ENCODE peak calls at places on chromosomes 4 and X, in six cellular contexts. V is sigmoid colon, U is A549, Z is heart left ventricle, J is transverse colon, N is upper lobe of left lung. A is an unnamed sample.

GRCh38 chr4:57131849-57132745 is 21.9 kb upstream of the IGFBP7 start:
- DNase-seq in V (no peak), U (no peak), Z (no peak), J (no peak), N (no peak), A (no peak)

GRCh38 chr4:29046716-29047115 is 1673.5 kb upstream of the PCDH7 start:
- DNase-seq in V (no peak), U (no peak), Z (no peak), J (no peak), N (no peak), A (no peak)

GRCh38 chr4:91936301-91936700 is 367.5 kb upstream of the GRID2 start:
- DNase-seq in V (no peak), U (no peak), Z (no peak), J (no peak), N (no peak), A (peak)

GRCh38 chr4:185682236-185682635 is 129.8 kb downstream of the SORBS2 start:
- DNase-seq in V (no peak), U (peak), Z (no peak), J (no peak), N (no peak), A (no peak)

GRCh38 chr4:2832309-2832980 is 11.2 kb upstream of the ADD1 start:
- DNase-seq in V (peak), U (no peak), Z (peak), J (peak), N (peak), A (no peak)

GRCh38 chr4:8765631-8766590 is 105.7 kb downstream of the HMX1 start:
- DNase-seq in V (peak), U (no peak), Z (peak), J (no peak), N (peak), A (no peak)

GRCh38 chr4:53776141-53776540 is 184.9 kb upstream of the LNX1 start:
- DNase-seq in V (no peak), U (no peak), Z (no peak), J (no peak), N (no peak), A (no peak)

GRCh38 chr4:70522626-70523025 is 4.3 kb downstream of the AMTN start:
- DNase-seq in V (no peak), U (no peak), Z (no peak), J (no peak), N (no peak), A (no peak)

GRCh38 chr4:156496797-156497196 is 474.8 kb downstream of the PDGFC start:
- DNase-seq in V (no peak), U (no peak), Z (no peak), J (no peak), N (no peak), A (no peak)

GRCh38 chrX:72569786-72570185 is 2.9 kb downstream of the HDAC8 start:
- DNase-seq in V (no peak), U (peak), Z (no peak), J (no peak), N (no peak), A (no peak)

GRCh38 chrX:25344191-25344936 is 328.6 kb upstream of the ARX start:
- DNase-seq in V (no peak), U (no peak), Z (no peak), J (no peak), N (no peak), A (no peak)

GRCh38 chrX:38236901-38237615 is 16.4 kb upstream of the SRPX start:
- DNase-seq in V (no peak), U (no peak), Z (no peak), J (no peak), N (no peak), A (no peak)

GRCh38 chrX:24870143-24870542 is 145.6 kb downstream of the ARX start:
- DNase-seq in V (no peak), U (peak), Z (no peak), J (no peak), N (no peak), A (no peak)

GRCh38 chrX:21375795-21376069 is 1.5 kb downstream of the CNKSR2 start:
- DNase-seq in V (no peak), U (peak), Z (no peak), J (no peak), N (no peak), A (no peak)

GRCh38 chrX:131734621-131735020 is 190.7 kb downstream of the OR13H1 start:
- DNase-seq in V (peak), U (no peak), Z (no peak), J (peak), N (no peak), A (no peak)

GRCh38 chr4:140089216-140089615 is 64.8 kb downstream of the MAML3 start:
- DNase-seq in V (no peak), U (no peak), Z (no peak), J (no peak), N (no peak), A (no peak)

DNA sequence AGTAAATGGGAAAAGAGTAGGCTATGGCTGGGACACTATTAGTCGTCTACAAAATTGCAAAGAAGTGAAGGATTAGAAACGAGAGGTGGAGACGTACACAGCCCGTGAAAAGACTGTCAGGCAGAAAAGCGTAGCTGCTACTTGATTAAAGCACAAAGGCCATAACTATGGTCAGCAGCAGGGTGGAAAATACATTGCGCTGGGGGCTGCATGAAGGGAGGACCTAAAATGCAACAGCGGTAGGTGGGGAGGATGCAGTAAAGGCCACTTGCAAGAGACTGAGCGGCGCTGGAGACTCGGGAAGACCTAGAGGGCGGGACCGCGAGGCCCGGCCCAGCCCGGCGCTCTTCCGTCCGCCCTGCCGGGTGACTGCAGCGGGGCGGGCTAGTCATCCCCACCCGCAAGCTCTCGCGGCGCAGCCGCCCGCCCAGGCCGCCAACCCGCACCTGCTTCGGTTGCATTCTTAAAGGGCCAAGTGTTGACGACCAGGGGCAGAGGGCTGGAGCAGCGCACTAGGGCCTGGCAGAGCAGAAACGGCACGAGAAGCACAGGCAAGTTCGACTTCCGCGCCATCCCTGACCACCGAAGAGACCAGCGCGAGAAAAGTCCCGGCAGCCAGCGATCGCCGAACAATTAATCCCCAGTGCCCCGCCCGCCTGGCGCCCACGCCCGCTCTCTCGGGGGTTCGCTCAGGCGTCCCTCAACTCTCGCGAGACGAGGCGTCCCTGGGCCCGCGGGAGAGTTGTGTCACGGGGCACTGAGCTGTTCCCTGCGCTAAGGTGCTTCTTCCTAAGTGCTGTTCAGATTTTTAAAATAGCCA is at the start of gene AGA:
- DNase-seq in V (peak), U (peak), Z (peak), J (peak), N (peak), A (peak)
- TF ChIP-seq POLR2A in V (peak), U (peak), Z (no peak), J (peak), N (peak), A (peak)

DNA sequence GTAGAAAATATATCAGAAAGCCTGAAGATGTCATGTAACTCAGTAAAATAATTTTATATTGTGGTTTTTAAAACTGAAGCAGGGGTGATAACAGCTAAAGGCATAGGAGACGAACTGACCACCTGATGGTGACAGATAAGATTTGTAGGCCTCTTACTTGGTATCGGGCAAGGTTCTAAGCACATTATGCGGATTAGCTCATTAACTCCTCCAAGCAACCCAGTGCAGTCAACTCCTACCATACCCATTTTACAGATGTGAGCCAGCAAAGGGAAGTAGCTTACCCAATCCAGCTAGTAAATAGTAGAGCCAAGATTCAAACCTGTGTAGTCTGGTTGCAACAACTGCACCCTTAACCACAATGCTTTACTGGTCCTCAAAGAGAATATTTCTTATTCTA is 62.1 kb downstream of the CC2D2A start:
- DNase-seq in V (no peak), U (no peak), Z (no peak), J (no peak), N (no peak), A (no peak)
- TF ChIP-seq POLR2A in V (no peak), U (no peak), Z (no peak), J (no peak), N (no peak), A (no peak)

GRCh38 chr4:107931775-107932321 is 499 bp downstream of the CYP2U1 start:
- DNase-seq in V (peak), U (no peak), Z (no peak), J (no peak), N (peak), A (peak)

GRCh38 chr4:107937040-107937439 is 5.7 kb downstream of the CYP2U1 start:
- DNase-seq in V (no peak), U (no peak), Z (no peak), J (no peak), N (no peak), A (no peak)

GRCh38 chr4:107935246-107935645 is 3.9 kb downstream of the CYP2U1 start:
- DNase-seq in V (no peak), U (no peak), Z (no peak), J (no peak), N (no peak), A (no peak)

GRCh38 chr4:107930821-107931774 is at the start of gene CYP2U1:
- DNase-seq in V (peak), U (peak), Z (peak), J (peak), N (peak), A (peak)
- TF ChIP-seq POLR2A in V (peak), U (peak), Z (peak), J (peak), N (peak), A (no peak)

GRCh38 chr4:38667005-38667771 is 3.2 kb downstream of the KLF3 start:
- DNase-seq in V (peak), U (peak), Z (no peak), J (peak), N (no peak), A (peak)

GRCh38 chr4:38665846-38666490 is 2.0 kb downstream of the KLF3 start:
- DNase-seq in V (no peak), U (no peak), Z (no peak), J (no peak), N (no peak), A (no peak)

GRCh38 chr4:38663021-38663800 is 788 bp upstream of the KLF3 start:
- DNase-seq in V (peak), U (peak), Z (no peak), J (no peak), N (no peak), A (peak)

GRCh38 chr4:38663801-38664703 is at the start of gene KLF3:
- DNase-seq in V (peak), U (peak), Z (peak), J (peak), N (peak), A (peak)

GRCh38 chr4:38664704-38665401 is 854 bp downstream of the KLF3 start:
- DNase-seq in V (peak), U (peak), Z (peak), J (peak), N (peak), A (peak)
- TF ChIP-seq POLR2A in V (peak), U (no peak), Z (no peak), J (peak), N (peak), A (no peak)

DNA sequence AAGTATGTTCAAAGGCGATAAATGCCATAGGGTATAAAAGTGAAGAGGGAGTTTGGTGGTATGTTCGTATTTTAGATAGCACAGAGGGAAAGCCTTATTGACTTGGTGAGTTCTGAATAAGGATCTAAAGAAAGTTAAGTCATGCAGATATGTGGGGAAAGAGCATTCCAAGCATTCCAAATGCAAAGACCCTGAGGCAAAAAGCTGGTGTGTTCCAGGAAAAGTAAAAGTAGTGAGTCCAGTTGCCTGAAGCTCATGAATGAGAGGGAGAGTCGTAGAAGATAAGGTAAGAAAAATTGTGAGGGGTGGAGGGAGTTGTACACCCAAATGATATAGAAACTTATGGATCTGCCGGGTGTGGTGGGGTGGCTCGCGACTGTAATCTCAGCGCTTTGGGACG is 426.7 kb downstream of the RPA4 start:
- DNase-seq in V (no peak), U (peak), Z (no peak), J (no peak), N (no peak), A (no peak)
- TF ChIP-seq POLR2A in V (no peak), U (no peak), Z (no peak), J (no peak), N (no peak), A (no peak)

GRCh38 chrX:48539345-48540014 is at the start of gene TBC1D25:
- DNase-seq in V (peak), U (peak), Z (peak), J (peak), N (peak), A (peak)
- TF ChIP-seq POLR2A in V (no peak), U (peak), Z (no peak), J (peak), N (peak), A (no peak)

DNA sequence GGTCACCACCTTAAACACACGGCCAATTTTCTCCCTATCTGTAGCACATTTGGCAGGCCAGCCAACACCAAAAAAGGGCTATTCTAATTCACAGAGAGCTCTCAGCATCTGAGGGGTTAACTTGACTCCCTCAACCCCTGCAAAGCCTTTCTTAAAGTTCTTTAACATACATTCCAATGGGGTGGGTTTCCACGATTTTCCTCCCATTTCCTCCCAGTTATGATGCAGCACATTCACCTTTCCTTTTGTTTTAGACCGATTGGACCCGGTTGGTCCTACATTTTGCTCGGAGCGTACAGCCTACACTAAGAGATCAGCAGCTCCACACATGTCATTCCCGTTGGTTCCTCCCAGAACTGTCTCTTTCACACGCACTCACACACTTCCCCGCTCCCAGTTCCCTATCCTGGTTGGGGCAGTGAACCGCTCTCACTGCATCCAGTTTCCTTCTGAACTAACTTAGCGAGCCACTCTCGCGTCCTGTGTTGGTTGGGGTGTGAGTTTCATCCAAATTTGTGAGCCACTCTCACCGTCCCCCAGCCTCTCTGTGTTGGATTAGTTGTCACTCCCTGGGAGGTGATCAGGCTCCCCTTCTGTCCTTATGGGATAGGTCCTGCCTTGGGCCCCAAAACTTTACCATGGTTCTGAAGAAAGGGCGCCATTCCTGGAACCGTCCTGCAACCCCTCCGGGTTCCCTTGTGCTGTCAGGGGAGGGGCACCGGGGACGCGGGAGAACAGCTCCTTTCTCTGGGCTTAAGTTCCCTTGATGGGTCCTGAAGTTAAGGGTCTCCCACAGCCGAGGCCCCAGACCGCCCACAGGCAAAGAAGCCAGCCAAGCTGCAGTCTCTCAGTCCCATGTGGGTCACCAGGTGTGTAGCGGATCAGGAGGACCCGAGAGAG is 45.1 kb downstream of the UGT2A3 start:
- DNase-seq in V (no peak), U (no peak), Z (no peak), J (no peak), N (peak), A (peak)
- TF ChIP-seq POLR2A in V (no peak), U (no peak), Z (no peak), J (no peak), N (no peak), A (no peak)

GRCh38 chrX:154411981-154412340 is 622 bp downstream of the TAFAZZIN start:
- DNase-seq in V (peak), U (peak), Z (peak), J (peak), N (no peak), A (peak)
- TF ChIP-seq POLR2A in V (no peak), U (peak), Z (no peak), J (peak), N (no peak), A (no peak)

DNA sequence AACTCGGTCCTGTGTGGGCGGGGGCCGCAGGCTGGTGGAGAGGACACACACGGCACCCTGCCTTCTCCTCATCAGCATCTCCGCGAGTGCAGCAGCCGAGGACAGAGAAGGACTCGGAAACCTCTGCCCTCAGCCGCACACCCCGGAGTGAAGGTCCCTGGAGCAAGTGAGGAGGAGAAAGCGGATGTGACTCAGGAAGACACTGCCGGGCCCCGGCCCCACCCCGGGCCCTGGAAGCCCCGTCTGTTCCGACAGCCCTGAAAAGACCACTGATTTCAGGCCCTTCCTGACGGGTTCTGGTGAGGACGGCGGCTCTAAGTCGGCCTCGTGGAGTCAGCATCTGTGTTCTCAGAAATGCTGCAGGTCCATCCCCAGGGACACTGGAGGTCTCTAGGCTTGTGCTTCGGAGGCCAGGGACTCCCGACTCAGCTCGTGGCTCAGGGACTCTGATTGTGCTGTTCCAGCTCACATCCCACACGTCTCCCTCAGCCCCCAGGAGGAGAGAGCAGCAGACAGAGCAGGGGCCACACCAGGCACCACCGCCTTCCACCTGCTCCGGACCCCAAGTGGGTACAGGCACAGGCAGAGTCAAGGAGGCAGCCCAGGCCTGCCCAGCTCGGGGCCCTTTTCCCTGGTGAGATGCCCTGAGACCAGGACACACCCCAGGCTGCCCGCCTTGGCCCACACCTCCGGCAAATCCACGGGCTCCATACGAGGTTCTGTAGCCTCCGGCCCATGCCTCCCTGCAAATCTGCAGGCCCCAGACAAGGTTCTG is 134.5 kb upstream of the NKX1-1 start:
- DNase-seq in V (no peak), U (no peak), Z (peak), J (no peak), N (peak), A (no peak)
- TF ChIP-seq POLR2A in V (no peak), U (no peak), Z (no peak), J (no peak), N (no peak), A (no peak)

DNA sequence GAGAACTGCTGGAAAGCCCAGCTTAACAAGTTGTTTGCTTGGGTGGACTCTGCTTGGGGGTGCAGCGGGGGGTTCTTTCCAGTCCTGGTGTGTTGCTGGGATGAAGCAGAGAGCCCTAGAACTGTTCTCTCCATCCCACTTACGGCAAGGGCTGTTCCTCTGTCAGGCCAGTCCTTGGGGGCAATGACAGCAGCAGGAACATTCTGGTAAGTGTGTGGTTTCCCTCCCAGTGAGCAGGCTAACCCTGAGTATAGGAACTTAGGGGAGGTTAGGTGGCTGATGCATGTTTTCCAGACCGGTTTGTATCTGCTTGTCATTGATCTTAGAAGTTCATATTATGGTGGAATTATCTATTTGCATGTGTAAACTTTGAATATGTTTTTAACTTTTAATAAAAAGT is 46.9 kb upstream of the TLR2 start:
- DNase-seq in V (no peak), U (no peak), Z (no peak), J (no peak), N (no peak), A (no peak)
- TF ChIP-seq POLR2A in V (no peak), U (no peak), Z (no peak), J (no peak), N (no peak), A (no peak)

A was measured in testis.